ENCODE peak calls at places on chromosomes 6 and 20, in seven cellular contexts. P is astrocyte; S is mammary epithelial cell; F is activated T-helper 1 cell treated with anti-CD3 and anti-CD28 coated beads, Interleukin-12 subunit alpha, Interleukin-12 subunit beta, Interleukin-2, Interleukin-4 antibody, amounts not matched to agents 30 ng/mL and 10 ng/mL and 1 ng/mL, durations not matched to agents 14 hours and 24 hours and 36 hours; U is GM03348; N is occipital lobe; B is CD4-positive, alpha-beta T cell. E is an unnamed sample.

GRCh38 chr20:18663932-18664331 is 76.1 kb downstream of the DTD1 start:
- DNase-seq in P (peak; percentile 41), S (peak; percentile 2), F (no peak), U (no peak), N (no peak), B (no peak), E (no peak)

GRCh38 chr6:161439093-161439492 is 165.2 kb upstream of the AGPAT4 start:
- DNase-seq in P (peak; percentile 97), S (peak; percentile 89), F (no peak), U (peak; percentile 91), N (peak; percentile 81), B (no peak), E (no peak)

GRCh38 chr6:13614126-13614925 is 809 bp upstream of the NOL7 start:
- DNase-seq in P (no peak), S (no peak), F (peak; percentile 12), U (peak; percentile 72), N (peak; percentile 70), B (no peak), E (peak; percentile 63)

GRCh38 chr6:74091133-74091793 is 395.3 kb downstream of the CD109 start:
- DNase-seq in P (peak; percentile 9), S (peak; percentile 20), F (no peak), U (peak; percentile 50), N (no peak), B (no peak), E (peak; percentile 61)

GRCh38 chr6:84150680-84151079 is 76.8 kb downstream of the CEP162 start:
- DNase-seq in P (peak; percentile 71), S (peak; percentile 72), F (no peak), U (peak; percentile 75), N (no peak), B (no peak), E (no peak)

GRCh38 chr20:20211988-20212518 is 155.9 kb upstream of the INSM1 start:
- DNase-seq in P (no peak), S (no peak), F (no peak), U (no peak), N (no peak), B (no peak), E (no peak)

GRCh38 chr6:30882764-30883475 is 1.4 kb upstream of the DDR1 start:
- DNase-seq in P (no peak), S (peak; percentile 88), F (no peak), U (no peak), N (no peak), B (no peak), E (no peak)

GRCh38 chr6:110567957-110568696 is 91.7 kb upstream of the SLC22A16 start:
- DNase-seq in P (no peak), S (no peak), F (no peak), U (no peak), N (no peak), B (no peak), E (no peak)

GRCh38 chr6:170440437-170440836 is 112.7 kb downstream of the PSMB1 start:
- DNase-seq in P (no peak), S (no peak), F (no peak), U (no peak), N (no peak), B (no peak), E (no peak)

GRCh38 chr6:163463795-163464194 is 49.3 kb downstream of the QKI start:
- DNase-seq in P (no peak), S (no peak), F (no peak), U (no peak), N (no peak), B (no peak), E (no peak)

GRCh38 chr6:127118505-127119360 is at the start of gene RSPO3:
- DNase-seq in P (no peak), S (peak; percentile 17), F (no peak), U (peak; percentile 55), N (no peak), B (no peak), E (no peak)

GRCh38 chr6:44058617-44059358 is 68.5 kb downstream of the MRPL14 start:
- DNase-seq in P (peak; percentile 100), S (peak; percentile 99), F (no peak), U (peak; percentile 93), N (no peak), B (no peak), E (no peak)

GRCh38 chr6:107692351-107692750 is 131.8 kb downstream of the SCML4 start:
- DNase-seq in P (peak; percentile 42), S (no peak), F (no peak), U (peak; percentile 51), N (no peak), B (no peak), E (no peak)

GRCh38 chr6:76774750-76775396 is 688.4 kb downstream of the HTR1B start:
- DNase-seq in P (no peak), S (no peak), F (no peak), U (no peak), N (no peak), B (no peak), E (no peak)

GRCh38 chr20:55880361-55880760 is 125.0 kb downstream of the CBLN4 start:
- DNase-seq in P (no peak), S (no peak), F (no peak), U (no peak), N (peak; percentile 10), B (no peak), E (no peak)

GRCh38 chr20:41141153-41141815 is 3.9 kb downstream of the PLCG1 start:
- DNase-seq in P (peak; percentile 34), S (no peak), F (no peak), U (peak; percentile 28), N (no peak), B (no peak), E (no peak)

GRCh38 chr6:153800580-153800979 is 238.5 kb upstream of the OPRM1 start:
- DNase-seq in P (no peak), S (no peak), F (no peak), U (no peak), N (no peak), B (no peak), E (no peak)

GRCh38 chr20:8362457-8362856 is 230.4 kb downstream of the PLCB1 start:
- DNase-seq in P (no peak), S (no peak), F (no peak), U (no peak), N (no peak), B (no peak), E (no peak)

GRCh38 chr20:17762873-17763557 is 63.2 kb downstream of the BANF2 start:
- DNase-seq in P (no peak), S (no peak), F (no peak), U (no peak), N (no peak), B (no peak), E (no peak)